ENCODE peak calls at places on chromosomes 12 and 14, in ten cellular contexts. One of them, this sample, is unnamed.

GRCh38 chr12:132114667-132115066 is 29.5 kb downstream of the DDX51 start:
- DNase-seq in mesothelial cell of epicardium: no peak
- DNase-seq in ovary: no peak
- DNase-seq in neural progenitor cell: no peak
- DNase-seq in H9: no peak
- DNase-seq in mucosa of descending colon: no peak
- DNase-seq in coronary artery: no peak
- DNase-seq in progenitor cell of endocrine pancreas: no peak
- DNase-seq in stomach: no peak
- DNase-seq in foreskin fibroblast: no peak
- DNase-seq in this sample: no peak

GRCh38 chr14:64841121-64841611 is 38.5 kb downstream of the SPTB start:
- DNase-seq in mesothelial cell of epicardium: no peak
- DNase-seq in ovary: no peak
- DNase-seq in neural progenitor cell: peak
- DNase-seq in H9: peak
- DNase-seq in mucosa of descending colon: no peak
- DNase-seq in coronary artery: no peak
- DNase-seq in progenitor cell of endocrine pancreas: no peak
- DNase-seq in stomach: no peak
- DNase-seq in foreskin fibroblast: peak
- DNase-seq in this sample: no peak

GRCh38 chr14:58238252-58239247 is 6.1 kb upstream of the PSMA3 start:
- DNase-seq in mesothelial cell of epicardium: no peak
- DNase-seq in ovary: peak
- DNase-seq in neural progenitor cell: no peak
- DNase-seq in H9: peak
- DNase-seq in mucosa of descending colon: no peak
- DNase-seq in coronary artery: no peak
- DNase-seq in progenitor cell of endocrine pancreas: no peak
- DNase-seq in stomach: no peak
- DNase-seq in foreskin fibroblast: peak
- DNase-seq in this sample: no peak

GRCh38 chr14:73829526-73830431 is 21.9 kb upstream of the PTGR2 start:
- DNase-seq in mesothelial cell of epicardium: no peak
- DNase-seq in ovary: no peak
- DNase-seq in neural progenitor cell: no peak
- DNase-seq in H9: no peak
- DNase-seq in mucosa of descending colon: no peak
- DNase-seq in coronary artery: no peak
- DNase-seq in progenitor cell of endocrine pancreas: no peak
- DNase-seq in stomach: no peak
- DNase-seq in foreskin fibroblast: peak
- DNase-seq in this sample: no peak

GRCh38 chr14:77980475-77981321 is 180.8 kb downstream of the ADCK1 start:
- DNase-seq in mesothelial cell of epicardium: peak
- DNase-seq in ovary: peak
- DNase-seq in neural progenitor cell: peak
- DNase-seq in H9: peak
- DNase-seq in mucosa of descending colon: peak
- DNase-seq in coronary artery: no peak
- DNase-seq in progenitor cell of endocrine pancreas: peak
- DNase-seq in stomach: peak
- DNase-seq in foreskin fibroblast: no peak
- DNase-seq in this sample: peak

GRCh38 chr14:75805646-75806045 is 144.6 kb downstream of the TTLL5 start:
- DNase-seq in mesothelial cell of epicardium: no peak
- DNase-seq in ovary: no peak
- DNase-seq in neural progenitor cell: no peak
- DNase-seq in H9: no peak
- DNase-seq in mucosa of descending colon: no peak
- DNase-seq in coronary artery: no peak
- DNase-seq in progenitor cell of endocrine pancreas: no peak
- DNase-seq in stomach: no peak
- DNase-seq in foreskin fibroblast: no peak
- DNase-seq in this sample: no peak

GRCh38 chr12:7748774-7749296 is 1.7 kb upstream of the CLEC4C start:
- DNase-seq in mesothelial cell of epicardium: no peak
- DNase-seq in ovary: no peak
- DNase-seq in neural progenitor cell: no peak
- DNase-seq in H9: no peak
- DNase-seq in mucosa of descending colon: no peak
- DNase-seq in coronary artery: no peak
- DNase-seq in progenitor cell of endocrine pancreas: no peak
- DNase-seq in stomach: no peak
- DNase-seq in foreskin fibroblast: no peak
- DNase-seq in this sample: no peak

GRCh38 chr12:24226745-24227350 is 277.4 kb upstream of the SOX5 start:
- DNase-seq in mesothelial cell of epicardium: no peak
- DNase-seq in ovary: no peak
- DNase-seq in neural progenitor cell: no peak
- DNase-seq in H9: no peak
- DNase-seq in mucosa of descending colon: no peak
- DNase-seq in coronary artery: no peak
- DNase-seq in progenitor cell of endocrine pancreas: no peak
- DNase-seq in stomach: no peak
- DNase-seq in foreskin fibroblast: peak
- DNase-seq in this sample: no peak

GRCh38 chr14:90439874-90440442 is 43.1 kb downstream of the CALM1 start:
- DNase-seq in mesothelial cell of epicardium: no peak
- DNase-seq in ovary: no peak
- DNase-seq in neural progenitor cell: peak
- DNase-seq in H9: peak
- DNase-seq in mucosa of descending colon: no peak
- DNase-seq in coronary artery: no peak
- DNase-seq in progenitor cell of endocrine pancreas: no peak
- DNase-seq in stomach: no peak
- DNase-seq in foreskin fibroblast: peak
- DNase-seq in this sample: no peak

GRCh38 chr12:44847888-44848770 is 28.0 kb downstream of the NELL2 start:
- DNase-seq in mesothelial cell of epicardium: no peak
- DNase-seq in ovary: no peak
- DNase-seq in neural progenitor cell: no peak
- DNase-seq in H9: no peak
- DNase-seq in mucosa of descending colon: peak
- DNase-seq in coronary artery: no peak
- DNase-seq in progenitor cell of endocrine pancreas: no peak
- DNase-seq in stomach: no peak
- DNase-seq in foreskin fibroblast: no peak
- DNase-seq in this sample: no peak

GRCh38 chr12:50086148-50086547 is 1.0 kb downstream of the SMARCD1 start:
- DNase-seq in mesothelial cell of epicardium: no peak
- DNase-seq in ovary: no peak
- DNase-seq in neural progenitor cell: no peak
- DNase-seq in H9: no peak
- DNase-seq in mucosa of descending colon: no peak
- DNase-seq in coronary artery: no peak
- DNase-seq in progenitor cell of endocrine pancreas: no peak
- DNase-seq in stomach: no peak
- DNase-seq in foreskin fibroblast: no peak
- DNase-seq in this sample: no peak

GRCh38 chr12:50087159-50087558 is 2.0 kb downstream of the SMARCD1 start:
- DNase-seq in mesothelial cell of epicardium: no peak
- DNase-seq in ovary: no peak
- DNase-seq in neural progenitor cell: no peak
- DNase-seq in H9: no peak
- DNase-seq in mucosa of descending colon: no peak
- DNase-seq in coronary artery: no peak
- DNase-seq in progenitor cell of endocrine pancreas: no peak
- DNase-seq in stomach: no peak
- DNase-seq in foreskin fibroblast: no peak
- DNase-seq in this sample: no peak

GRCh38 chr12:50083301-50083700 is 1.8 kb upstream of the SMARCD1 start:
- DNase-seq in mesothelial cell of epicardium: no peak
- DNase-seq in ovary: no peak
- DNase-seq in neural progenitor cell: no peak
- DNase-seq in H9: no peak
- DNase-seq in mucosa of descending colon: no peak
- DNase-seq in coronary artery: no peak
- DNase-seq in progenitor cell of endocrine pancreas: no peak
- DNase-seq in stomach: no peak
- DNase-seq in foreskin fibroblast: peak
- DNase-seq in this sample: no peak

GRCh38 chr12:50085615-50085928 is 430 bp downstream of the SMARCD1 start:
- DNase-seq in mesothelial cell of epicardium: no peak
- DNase-seq in ovary: no peak
- DNase-seq in neural progenitor cell: no peak
- DNase-seq in H9: no peak
- DNase-seq in mucosa of descending colon: no peak
- DNase-seq in coronary artery: no peak
- DNase-seq in progenitor cell of endocrine pancreas: no peak
- DNase-seq in stomach: no peak
- DNase-seq in foreskin fibroblast: peak
- DNase-seq in this sample: no peak

GRCh38 chr12:50084775-50085614 is at the start of gene SMARCD1:
- DNase-seq in mesothelial cell of epicardium: peak
- DNase-seq in ovary: peak
- DNase-seq in neural progenitor cell: peak
- DNase-seq in H9: peak
- DNase-seq in mucosa of descending colon: peak
- DNase-seq in coronary artery: peak
- DNase-seq in progenitor cell of endocrine pancreas: peak
- DNase-seq in stomach: peak
- DNase-seq in foreskin fibroblast: peak
- DNase-seq in this sample: peak
- TF ChIP-seq CTCF in mesothelial cell of epicardium: no peak
- TF ChIP-seq CTCF in ovary: no peak
- TF ChIP-seq CTCF in neural progenitor cell: peak
- TF ChIP-seq CTCF in H9: peak
- TF ChIP-seq CTCF in mucosa of descending colon: no peak
- TF ChIP-seq CTCF in coronary artery: no peak
- TF ChIP-seq CTCF in progenitor cell of endocrine pancreas: peak
- TF ChIP-seq CTCF in stomach: no peak
- TF ChIP-seq CTCF in foreskin fibroblast: peak
- TF ChIP-seq CTCF in this sample: no peak

DNA sequence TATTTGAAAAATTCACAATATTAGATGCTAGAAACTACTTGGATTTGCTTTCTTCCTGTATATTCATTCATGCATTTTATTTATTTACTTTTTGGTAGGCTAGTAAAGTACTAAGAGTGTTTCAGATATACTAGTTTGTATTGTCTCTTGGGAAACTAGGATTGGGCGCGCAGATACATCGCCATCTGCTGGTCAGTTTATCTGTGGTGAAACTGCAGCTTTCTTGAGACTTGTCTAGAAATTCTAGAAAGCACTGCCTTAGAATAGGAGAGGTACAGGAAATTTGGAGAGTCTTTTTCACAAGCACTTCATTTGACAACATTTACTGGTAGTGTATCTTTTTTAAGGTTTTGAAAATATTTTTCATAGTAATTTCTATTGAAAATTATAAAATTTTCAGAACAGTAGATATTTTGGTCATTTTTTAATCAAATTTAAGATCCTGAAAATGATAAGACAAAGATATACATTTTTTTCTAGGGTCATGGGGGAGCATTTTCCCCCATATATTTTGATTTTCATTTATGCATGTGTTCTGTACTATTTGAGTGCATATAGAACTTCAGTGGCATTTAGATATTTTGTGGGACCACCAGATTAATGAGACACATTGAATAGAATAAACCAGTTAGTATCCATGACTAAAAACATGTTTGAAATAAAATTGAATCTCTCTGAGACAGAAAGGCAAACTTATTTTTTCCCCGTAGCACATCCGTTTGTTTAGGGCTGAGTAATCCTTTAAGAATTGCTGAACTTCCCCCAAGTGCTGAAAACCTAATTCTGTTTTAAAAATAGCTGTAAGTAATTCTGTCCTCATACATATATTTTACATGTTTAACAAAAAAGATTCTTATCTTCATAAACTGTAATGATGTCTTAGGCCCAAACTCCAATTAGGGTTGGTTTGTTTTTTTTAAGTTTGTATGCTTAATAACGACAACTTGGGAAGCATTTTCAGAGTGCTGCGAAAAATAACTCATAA is 44.5 kb downstream of the SLC38A6 start:
- DNase-seq in mesothelial cell of epicardium: no peak
- DNase-seq in ovary: peak
- DNase-seq in neural progenitor cell: peak
- DNase-seq in H9: peak
- DNase-seq in mucosa of descending colon: no peak
- DNase-seq in coronary artery: no peak
- DNase-seq in progenitor cell of endocrine pancreas: peak
- DNase-seq in stomach: peak
- DNase-seq in foreskin fibroblast: peak
- DNase-seq in this sample: peak
- TF ChIP-seq CTCF in mesothelial cell of epicardium: peak
- TF ChIP-seq CTCF in ovary: peak
- TF ChIP-seq CTCF in neural progenitor cell: peak
- TF ChIP-seq CTCF in H9: peak
- TF ChIP-seq CTCF in mucosa of descending colon: peak
- TF ChIP-seq CTCF in coronary artery: peak
- TF ChIP-seq CTCF in progenitor cell of endocrine pancreas: peak
- TF ChIP-seq CTCF in stomach: peak
- TF ChIP-seq CTCF in foreskin fibroblast: peak
- TF ChIP-seq CTCF in this sample: peak

DNA sequence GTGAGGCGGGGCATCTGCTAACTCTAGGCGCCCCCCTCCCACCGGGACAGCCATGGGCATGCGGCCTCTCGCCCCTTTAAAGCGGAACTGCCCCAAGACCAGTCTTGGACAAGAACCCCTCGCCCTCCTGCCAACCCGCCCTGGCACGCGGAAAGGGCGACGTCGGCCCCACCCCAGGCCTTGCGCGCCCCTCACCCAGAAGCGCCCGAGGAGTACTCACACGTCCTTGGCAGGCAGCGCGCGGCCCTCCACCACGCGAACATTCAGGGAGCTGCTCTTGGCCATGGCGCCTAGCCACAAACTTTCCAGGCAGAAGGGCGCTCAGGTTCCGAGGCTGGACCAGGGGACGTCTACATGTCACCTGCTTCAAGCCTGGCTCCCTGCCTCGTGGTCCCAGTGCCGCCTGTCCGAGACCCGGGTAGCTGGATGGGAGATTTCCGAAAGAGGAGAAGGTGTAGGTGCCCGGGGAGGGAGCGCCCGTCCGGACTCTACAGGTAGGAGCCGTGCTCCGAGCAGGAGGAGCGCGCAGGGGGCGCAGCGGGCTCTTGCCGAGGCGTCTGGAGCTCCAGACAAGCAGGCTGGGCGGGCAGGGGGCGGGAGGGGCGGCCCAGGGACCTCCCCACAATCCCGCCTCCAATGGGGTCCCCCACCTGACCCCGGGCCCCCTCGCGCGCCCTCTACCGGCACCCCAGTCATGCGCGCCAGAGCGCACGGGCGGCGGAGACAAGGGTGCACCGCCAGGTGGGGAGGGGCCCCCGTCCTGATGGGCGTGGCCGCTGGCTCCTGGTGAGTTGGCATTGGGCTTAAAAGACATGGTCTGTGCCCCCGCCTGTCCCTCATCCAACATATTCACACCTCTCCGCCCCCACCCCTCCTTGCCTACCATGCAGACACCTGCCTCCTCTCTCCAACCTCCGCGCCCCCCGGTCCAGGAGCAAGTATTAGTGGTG is at the start of gene RASAL1:
- DNase-seq in mesothelial cell of epicardium: peak
- DNase-seq in ovary: no peak
- DNase-seq in neural progenitor cell: peak
- DNase-seq in H9: peak
- DNase-seq in mucosa of descending colon: peak
- DNase-seq in coronary artery: no peak
- DNase-seq in progenitor cell of endocrine pancreas: peak
- DNase-seq in stomach: peak
- DNase-seq in foreskin fibroblast: no peak
- DNase-seq in this sample: peak
- TF ChIP-seq CTCF in mesothelial cell of epicardium: peak
- TF ChIP-seq CTCF in ovary: no peak
- TF ChIP-seq CTCF in neural progenitor cell: peak
- TF ChIP-seq CTCF in H9: peak
- TF ChIP-seq CTCF in mucosa of descending colon: peak
- TF ChIP-seq CTCF in coronary artery: no peak
- TF ChIP-seq CTCF in progenitor cell of endocrine pancreas: peak
- TF ChIP-seq CTCF in stomach: no peak
- TF ChIP-seq CTCF in foreskin fibroblast: no peak
- TF ChIP-seq CTCF in this sample: peak

GRCh38 chr12:49089831-49090773 is 4.5 kb downstream of the DHH start:
- DNase-seq in mesothelial cell of epicardium: peak
- DNase-seq in ovary: peak
- DNase-seq in neural progenitor cell: peak
- DNase-seq in H9: peak
- DNase-seq in mucosa of descending colon: no peak
- DNase-seq in coronary artery: no peak
- DNase-seq in progenitor cell of endocrine pancreas: no peak
- DNase-seq in stomach: peak
- DNase-seq in foreskin fibroblast: peak
- DNase-seq in this sample: peak
- TF ChIP-seq CTCF in mesothelial cell of epicardium: peak
- TF ChIP-seq CTCF in ovary: no peak
- TF ChIP-seq CTCF in neural progenitor cell: peak
- TF ChIP-seq CTCF in H9: peak
- TF ChIP-seq CTCF in mucosa of descending colon: no peak
- TF ChIP-seq CTCF in coronary artery: no peak
- TF ChIP-seq CTCF in progenitor cell of endocrine pancreas: peak
- TF ChIP-seq CTCF in stomach: no peak
- TF ChIP-seq CTCF in foreskin fibroblast: peak
- TF ChIP-seq CTCF in this sample: no peak

This sample was measured in glutamatergic neuron.